ENCODE peak calls at places on chromosomes 12 and 14, in eight cellular contexts. One of them, this sample, is unnamed.

GRCh38 chr12:103160622-103161021 is 203.1 kb downstream of the ASCL1 start:
- DNase-seq in COR-L47: no peak
- DNase-seq in fibroblast of gingiva: no peak
- DNase-seq in left colon: no peak
- DNase-seq in upper lobe of left lung: no peak
- DNase-seq in adrenal gland: no peak
- DNase-seq in activated B cell treated with CpG ODN at 0.5 μM for 24 hours: no peak
- DNase-seq in stimulated activated CD8-positive, alpha-beta memory T cell treated with anti-CD3 and anti-CD28 coated beads, Interleukin-12 subunit alpha, Interleukin-12 subunit beta, amount 100 ng/mL, for 1 hour: no peak
- DNase-seq in this sample: no peak

GRCh38 chr12:68236421-68237059 is 10.9 kb upstream of the IL26 start:
- DNase-seq in COR-L47: peak; percentile 50
- DNase-seq in fibroblast of gingiva: no peak
- DNase-seq in left colon: peak; percentile 14
- DNase-seq in upper lobe of left lung: no peak
- DNase-seq in adrenal gland: no peak
- DNase-seq in activated B cell treated with CpG ODN at 0.5 μM for 24 hours: peak; percentile 22
- DNase-seq in stimulated activated CD8-positive, alpha-beta memory T cell treated with anti-CD3 and anti-CD28 coated beads, Interleukin-12 subunit alpha, Interleukin-12 subunit beta, amount 100 ng/mL, for 1 hour: peak; percentile 6
- DNase-seq in this sample: no peak

GRCh38 chr12:9674226-9674590 is 4.7 kb downstream of the CLEC2D start:
- DNase-seq in COR-L47: no peak
- DNase-seq in fibroblast of gingiva: no peak
- DNase-seq in left colon: peak; percentile 22
- DNase-seq in upper lobe of left lung: no peak
- DNase-seq in adrenal gland: no peak
- DNase-seq in activated B cell treated with CpG ODN at 0.5 μM for 24 hours: no peak
- DNase-seq in stimulated activated CD8-positive, alpha-beta memory T cell treated with anti-CD3 and anti-CD28 coated beads, Interleukin-12 subunit alpha, Interleukin-12 subunit beta, amount 100 ng/mL, for 1 hour: no peak
- DNase-seq in this sample: no peak

GRCh38 chr14:38904959-38905358 is 198.1 kb downstream of the SEC23A start:
- DNase-seq in COR-L47: no peak
- DNase-seq in fibroblast of gingiva: no peak
- DNase-seq in left colon: no peak
- DNase-seq in upper lobe of left lung: no peak
- DNase-seq in adrenal gland: no peak
- DNase-seq in activated B cell treated with CpG ODN at 0.5 μM for 24 hours: no peak
- DNase-seq in stimulated activated CD8-positive, alpha-beta memory T cell treated with anti-CD3 and anti-CD28 coated beads, Interleukin-12 subunit alpha, Interleukin-12 subunit beta, amount 100 ng/mL, for 1 hour: no peak
- DNase-seq in this sample: no peak

GRCh38 chr12:14257734-14258467 is 107.6 kb upstream of the ATF7IP start:
- DNase-seq in COR-L47: peak; percentile 35
- DNase-seq in fibroblast of gingiva: peak; percentile 99
- DNase-seq in left colon: peak; percentile 93
- DNase-seq in upper lobe of left lung: no peak
- DNase-seq in adrenal gland: peak; percentile 96
- DNase-seq in activated B cell treated with CpG ODN at 0.5 μM for 24 hours: no peak
- DNase-seq in stimulated activated CD8-positive, alpha-beta memory T cell treated with anti-CD3 and anti-CD28 coated beads, Interleukin-12 subunit alpha, Interleukin-12 subunit beta, amount 100 ng/mL, for 1 hour: peak; percentile 67
- DNase-seq in this sample: peak; percentile 98

GRCh38 chr14:41609704-41610183 is 3.1 kb downstream of the LRFN5 start:
- DNase-seq in COR-L47: peak; percentile 84
- DNase-seq in fibroblast of gingiva: peak; percentile 79
- DNase-seq in left colon: peak; percentile 12
- DNase-seq in upper lobe of left lung: peak; percentile 79
- DNase-seq in adrenal gland: peak; percentile 83
- DNase-seq in activated B cell treated with CpG ODN at 0.5 μM for 24 hours: no peak
- DNase-seq in stimulated activated CD8-positive, alpha-beta memory T cell treated with anti-CD3 and anti-CD28 coated beads, Interleukin-12 subunit alpha, Interleukin-12 subunit beta, amount 100 ng/mL, for 1 hour: no peak
- DNase-seq in this sample: peak; percentile 64

GRCh38 chr12:63862187-63863107 is 17.9 kb downstream of the SRGAP1 start:
- DNase-seq in COR-L47: no peak
- DNase-seq in fibroblast of gingiva: peak; percentile 46
- DNase-seq in left colon: peak; percentile 74
- DNase-seq in upper lobe of left lung: no peak
- DNase-seq in adrenal gland: peak; percentile 22
- DNase-seq in activated B cell treated with CpG ODN at 0.5 μM for 24 hours: no peak
- DNase-seq in stimulated activated CD8-positive, alpha-beta memory T cell treated with anti-CD3 and anti-CD28 coated beads, Interleukin-12 subunit alpha, Interleukin-12 subunit beta, amount 100 ng/mL, for 1 hour: no peak
- DNase-seq in this sample: peak; percentile 86

GRCh38 chr12:93164103-93164880 is 213.4 kb upstream of the NUDT4 start:
- DNase-seq in COR-L47: no peak
- DNase-seq in fibroblast of gingiva: no peak
- DNase-seq in left colon: no peak
- DNase-seq in upper lobe of left lung: no peak
- DNase-seq in adrenal gland: no peak
- DNase-seq in activated B cell treated with CpG ODN at 0.5 μM for 24 hours: no peak
- DNase-seq in stimulated activated CD8-positive, alpha-beta memory T cell treated with anti-CD3 and anti-CD28 coated beads, Interleukin-12 subunit alpha, Interleukin-12 subunit beta, amount 100 ng/mL, for 1 hour: no peak
- DNase-seq in this sample: no peak

GRCh38 chr12:119544780-119545625 is 48.6 kb upstream of the TMEM233 start:
- DNase-seq in COR-L47: peak; percentile 59
- DNase-seq in fibroblast of gingiva: peak; percentile 72
- DNase-seq in left colon: peak; percentile 51
- DNase-seq in upper lobe of left lung: no peak
- DNase-seq in adrenal gland: peak; percentile 69
- DNase-seq in activated B cell treated with CpG ODN at 0.5 μM for 24 hours: no peak
- DNase-seq in stimulated activated CD8-positive, alpha-beta memory T cell treated with anti-CD3 and anti-CD28 coated beads, Interleukin-12 subunit alpha, Interleukin-12 subunit beta, amount 100 ng/mL, for 1 hour: peak; percentile 27
- DNase-seq in this sample: peak; percentile 69

This sample was measured in thyroid gland.